ENCODE peak calls at places on chromosomes 5 and 9, in six cellular contexts. C is Calu3, N is AG09319, I is amniotic stem cell, V is renal cortical epithelial cell, O is cardiac fibroblast. K is an unnamed sample.

GRCh38 chr9:35962126-35962906 is 4.4 kb upstream of the OR2S2 start:
- DNase-seq in V (peak; percentile 22), I (peak; percentile 26), C (no peak), O (peak; percentile 80), N (peak; percentile 66), K (peak; percentile 37)

GRCh38 chr5:32499261-32499660 is 54.7 kb upstream of the ZFR start:
- DNase-seq in O (no peak), N (no peak), I (no peak), V (no peak), C (no peak), K (no peak)

GRCh38 chr5:33891731-33892418 is at the start of gene ADAMTS12:
- DNase-seq in N (no peak), C (peak; percentile 14), I (peak; percentile 73), V (no peak), O (peak; percentile 55), K (peak; percentile 24)

GRCh38 chr5:140219068-140219971 is 44.3 kb downstream of the CYSTM1 start:
- DNase-seq in I (no peak), V (peak; percentile 83), C (no peak), O (no peak), N (no peak), K (no peak)

GRCh38 chr5:156589104-156589858 is 260.8 kb upstream of the PPP1R2B start:
- DNase-seq in I (no peak), V (no peak), N (no peak), O (no peak), C (no peak), K (no peak)

GRCh38 chr9:77011973-77012817 is 7.3 kb upstream of the FOXB2 start:
- DNase-seq in V (peak; percentile 29), N (no peak), O (peak; percentile 63), I (no peak), C (peak; percentile 73), K (peak; percentile 71)

GRCh38 chr9:81535542-81536241 is 153.7 kb downstream of the TLE1 start:
- DNase-seq in C (no peak), O (peak; percentile 90), N (no peak), V (peak; percentile 65), I (no peak), K (no peak)

GRCh38 chr5:7794823-7795222 is 56.1 kb downstream of the CFAP90 start:
- DNase-seq in C (no peak), N (no peak), V (no peak), O (no peak), I (no peak), K (no peak)

GRCh38 chr9:83707518-83707767 is 315 bp downstream of the UBQLN1 start:
- DNase-seq in O (peak; percentile 87), V (peak; percentile 52), C (peak; percentile 66), I (peak; percentile 60), N (no peak), K (no peak)

GRCh38 chr5:31106742-31107546 is 86.5 kb upstream of the CDH6 start:
- DNase-seq in I (no peak), C (no peak), V (peak; percentile 96), O (no peak), N (peak; percentile 39), K (no peak)

GRCh38 chr5:130034872-130035271 is 130.6 kb downstream of the CHSY3 start:
- DNase-seq in I (no peak), V (no peak), O (peak; percentile 68), N (no peak), C (no peak), K (no peak)

GRCh38 chr5:76669245-76669644 is 46.0 kb upstream of the F2RL2 start:
- DNase-seq in N (no peak), C (no peak), O (no peak), V (peak; percentile 46), I (no peak), K (no peak)

GRCh38 chr5:68245325-68245724 is 29.8 kb downstream of the PIK3R1 start:
- DNase-seq in O (peak; percentile 77), N (no peak), C (no peak), I (no peak), V (peak; percentile 88), K (no peak)

GRCh38 chr9:70525553-70525952 is 111.1 kb upstream of the KLF9 start:
- DNase-seq in I (no peak), V (no peak), C (no peak), N (no peak), O (peak; percentile 89), K (no peak)

GRCh38 chr5:176680226-176680563 is 32.9 kb downstream of the TSPAN17 start:
- DNase-seq in I (no peak), C (no peak), N (no peak), V (no peak), O (no peak), K (no peak)

GRCh38 chr5:145965804-145966203 is 29.4 kb downstream of the SH3RF2 start:
- DNase-seq in C (no peak), I (no peak), N (no peak), V (no peak), O (peak; percentile 43), K (no peak)